ENCODE peak calls at places on chromosomes 3 and 15, in eight cellular contexts. A is HL-60, L is H1, R is breast epithelium, F is SK-N-SH, H is Panc1, O is K562, Q is upper lobe of left lung. G is an unnamed sample. For H3K27me3, the result is how much of the 10 kb centered on the place peaks cover.

GRCh38 chr3:188627652-188628051 is 473.7 kb downstream of the LPP start:
- DNase-seq in A (no peak), L (no peak), R (no peak), F (no peak), H (peak), O (no peak), Q (no peak), G (peak)

GRCh38 chr3:126536126-126536525 is 12.2 kb downstream of the CHST13 start:
- DNase-seq in A (no peak), L (no peak), R (no peak), F (no peak), H (no peak), O (no peak), Q (no peak), G (no peak)

GRCh38 chr3:133742351-133743091 is 3.7 kb upstream of the TF start:
- DNase-seq in A (no peak), L (no peak), R (no peak), F (no peak), H (no peak), O (no peak), Q (no peak), G (no peak)

GRCh38 chr15:74857082-74857655 is 14.2 kb upstream of the ULK3 start:
- DNase-seq in A (no peak), L (no peak), R (no peak), F (peak), H (no peak), O (no peak), Q (no peak), G (no peak)

GRCh38 chr3:110311526-110311925 is 760.1 kb upstream of the NECTIN3 start:
- DNase-seq in A (no peak), L (no peak), R (no peak), F (no peak), H (no peak), O (no peak), Q (no peak), G (no peak)

GRCh38 chr15:48681274-48681840 is 35.8 kb upstream of the FBN1 start:
- DNase-seq in A (no peak), L (no peak), R (no peak), F (peak), H (no peak), O (no peak), Q (no peak), G (no peak)

GRCh38 chr3:106083854-106084253 is 215.0 kb upstream of the CBLB start:
- DNase-seq in A (no peak), L (no peak), R (no peak), F (no peak), H (no peak), O (no peak), Q (no peak), G (no peak)

GRCh38 chr3:100899440-100900091 is 93.7 kb downstream of the ABI3BP start:
- DNase-seq in A (no peak), L (no peak), R (no peak), F (no peak), H (no peak), O (no peak), Q (no peak), G (peak)

GRCh38 chr3:184350618-184351017 is 10.8 kb downstream of the CLCN2 start:
- DNase-seq in A (no peak), L (no peak), R (no peak), F (no peak), H (no peak), O (no peak), Q (no peak), G (no peak)

GRCh38 chr15:101037090-101037830 is 118.1 kb downstream of the LRRK1 start:
- DNase-seq in A (no peak), L (peak), R (no peak), F (no peak), H (no peak), O (no peak), Q (no peak), G (no peak)

GRCh38 chr3:194245975-194246561 is 105.1 kb downstream of the CPN2 start:
- DNase-seq in A (no peak), L (peak), R (no peak), F (no peak), H (no peak), O (peak), Q (no peak), G (no peak)

GRCh38 chr3:190306513-190307163 is 15.6 kb downstream of the CLDN1 start:
- DNase-seq in A (no peak), L (no peak), R (no peak), F (no peak), H (no peak), O (no peak), Q (no peak), G (no peak)

GRCh38 chr3:135148431-135148830 is 353.4 kb downstream of the EPHB1 start:
- DNase-seq in A (no peak), L (no peak), R (no peak), F (no peak), H (no peak), O (no peak), Q (no peak), G (no peak)

GRCh38 chr15:85417276-85417675 is 36.9 kb downstream of the AKAP13 start:
- DNase-seq in A (no peak), L (no peak), R (no peak), F (no peak), H (no peak), O (no peak), Q (no peak), G (no peak)

GRCh38 chr3:172192830-172193415 is 153.5 kb downstream of the FNDC3B start:
- DNase-seq in A (no peak), L (no peak), R (no peak), F (no peak), H (no peak), O (peak), Q (no peak), G (no peak)

GRCh38 chr3:177281292-177281942 is 84.1 kb upstream of the TBL1XR1 start:
- DNase-seq in A (peak), L (no peak), R (no peak), F (no peak), H (no peak), O (no peak), Q (no peak), G (no peak)

GRCh38 chr3:59308684-59309083 is 258.9 kb upstream of the CFAP20DC start:
- DNase-seq in A (no peak), L (no peak), R (no peak), F (no peak), H (no peak), O (no peak), Q (no peak), G (no peak)

GRCh38 chr3:98556164-98557130 is 24.7 kb downstream of the GPR15 start:
- DNase-seq in A (no peak), L (no peak), R (no peak), F (no peak), H (no peak), O (no peak), Q (no peak), G (no peak)

GRCh38 chr15:39920510-39921273 is 626 bp upstream of the GPR176 start:
- DNase-seq in A (peak), L (peak), R (peak), F (peak), H (no peak), O (peak), Q (peak), G (peak)
- TF ChIP-seq POLR2AphosphoS5 in A (peak), L (peak), R (peak), F (peak), H (peak), O (peak), Q (peak), G (peak)

GRCh38 chr3:2452249-2452648 is 353.6 kb downstream of the CNTN4 start:
- DNase-seq in A (no peak), L (no peak), R (no peak), F (peak), H (no peak), O (no peak), Q (no peak), G (no peak)
- TF ChIP-seq CTCF in A (no peak), L (no peak), R (no peak), F (no peak), H (no peak), O (no peak), Q (no peak), G (no peak)

GRCh38 chr3:158098834-158099424 is 7.3 kb downstream of the SHOX2 start:
- DNase-seq in A (no peak), L (no peak), R (no peak), F (no peak), H (no peak), O (no peak), Q (no peak), G (no peak)

GRCh38 chr3:158100681-158101080 is 5.5 kb downstream of the SHOX2 start:
- DNase-seq in A (no peak), L (no peak), R (no peak), F (no peak), H (no peak), O (no peak), Q (no peak), G (no peak)

GRCh38 chr3:158095302-158095997 is 10.8 kb downstream of the SHOX2 start:
- DNase-seq in A (no peak), L (peak), R (no peak), F (no peak), H (no peak), O (no peak), Q (no peak), G (peak)

GRCh38 chr3:158097141-158097540 is 9.1 kb downstream of the SHOX2 start:
- DNase-seq in A (peak), L (no peak), R (no peak), F (no peak), H (no peak), O (no peak), Q (no peak), G (no peak)

DNA sequence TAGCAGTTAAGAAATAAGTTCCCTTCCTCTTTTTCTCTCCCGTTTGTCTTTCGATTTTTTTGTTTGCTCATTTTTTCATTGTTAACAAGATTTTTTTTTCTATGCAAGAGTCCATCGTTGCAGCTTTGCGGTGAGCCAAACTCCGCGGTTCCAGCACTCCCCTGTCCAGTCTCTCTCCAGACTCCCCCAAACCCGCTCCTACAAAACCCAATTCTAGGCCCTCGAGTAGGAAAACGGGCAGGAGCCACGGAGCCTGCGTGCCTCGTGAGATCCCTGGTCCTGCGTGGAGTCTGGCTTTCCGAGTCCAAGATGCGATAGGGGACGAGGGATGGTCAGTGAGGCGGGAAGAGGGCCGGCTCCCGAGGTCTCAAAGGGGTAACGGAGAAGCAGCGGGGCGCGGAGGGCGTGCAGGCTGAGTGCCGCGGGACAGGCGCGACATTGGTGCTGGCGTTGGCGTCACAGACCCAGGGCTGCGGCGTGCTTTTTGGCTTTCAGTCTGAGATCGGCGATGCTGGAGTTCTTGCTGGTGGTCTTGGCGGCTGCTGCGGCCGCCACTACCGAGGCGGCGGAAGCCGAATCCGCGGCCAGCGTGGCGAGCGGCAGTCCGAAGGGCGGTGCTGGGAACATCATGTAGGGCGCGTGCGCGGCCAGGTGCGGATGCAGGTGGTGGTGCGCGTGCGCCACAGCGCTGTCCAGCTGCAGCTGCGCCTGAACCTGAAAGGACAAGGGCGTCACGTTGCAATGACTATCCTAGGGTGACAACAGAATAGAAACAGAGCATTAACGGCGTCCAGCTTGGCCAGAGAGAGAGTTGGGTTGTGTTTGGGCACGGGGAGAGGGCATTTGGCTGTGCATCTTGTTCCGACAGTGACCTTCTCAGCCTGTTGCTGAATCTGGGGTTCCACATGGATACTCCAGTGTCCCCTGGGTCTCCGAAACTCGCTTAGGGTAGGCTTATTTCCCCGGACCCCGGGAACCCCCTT is 8.4 kb downstream of the SHOX2 start:
- DNase-seq in A (peak), L (peak), R (peak), F (no peak), H (no peak), O (no peak), Q (peak), G (peak)
- H3K27me3 ChIP-seq in A (under half), L (half or more), R (under half), F (under half), H (under half), O (under half), Q (under half), G (half or more)

GRCh38 chr3:149588909-149589308 is 68.9 kb downstream of the WWTR1 start:
- DNase-seq in A (no peak), L (no peak), R (no peak), F (no peak), H (no peak), O (no peak), Q (no peak), G (no peak)
- TF ChIP-seq POLR2AphosphoS5 in A (no peak), L (no peak), R (no peak), F (no peak), H (peak), O (no peak), Q (no peak), G (peak)

GRCh38 chr15:78878356-78878755 is 5.7 kb downstream of the MORF4L1 start:
- DNase-seq in A (no peak), L (no peak), R (no peak), F (no peak), H (no peak), O (no peak), Q (no peak), G (no peak)
- TF ChIP-seq CTCF in A (no peak), L (no peak), R (no peak), F (no peak), H (no peak), O (no peak), Q (no peak), G (no peak)

GRCh38 chr15:52784799-52785671 is 5.1 kb downstream of the ONECUT1 start:
- DNase-seq in A (no peak), L (peak), R (no peak), F (no peak), H (no peak), O (no peak), Q (peak), G (no peak)
- H3K27me3 ChIP-seq in A (half or more), L (half or more), R (under half), F (half or more), H (half or more), O (under half), Q (under half), G (half or more)

GRCh38 chr3:10173926-10174435 is 9.3 kb downstream of the IRAK2 start:
- DNase-seq in A (peak), L (no peak), R (no peak), F (no peak), H (no peak), O (peak), Q (no peak), G (peak)
- TF ChIP-seq POLR2AphosphoS5 in A (no peak), L (no peak), R (peak), F (peak), H (no peak), O (no peak), Q (peak), G (peak)

GRCh38 chr3:50155491-50155878 is 361 bp downstream of the SEMA3F start:
- DNase-seq in A (no peak), L (peak), R (no peak), F (no peak), H (no peak), O (no peak), Q (no peak), G (no peak)

GRCh38 chr3:50155891-50156290 is 767 bp downstream of the SEMA3F start:
- DNase-seq in A (no peak), L (peak), R (no peak), F (no peak), H (no peak), O (no peak), Q (no peak), G (peak)

GRCh38 chr3:50154476-50154839 is 666 bp upstream of the SEMA3F start:
- DNase-seq in A (no peak), L (no peak), R (no peak), F (peak), H (no peak), O (peak), Q (no peak), G (peak)

GRCh38 chr3:50154840-50155490 is at the start of gene SEMA3F:
- DNase-seq in A (peak), L (peak), R (peak), F (peak), H (no peak), O (peak), Q (peak), G (peak)

GRCh38 chr3:50153782-50154475 is 1.2 kb upstream of the SEMA3F start:
- DNase-seq in A (no peak), L (no peak), R (no peak), F (no peak), H (no peak), O (no peak), Q (no peak), G (no peak)
- TF ChIP-seq CTCF in A (no peak), L (no peak), R (no peak), F (no peak), H (no peak), O (no peak), Q (no peak), G (no peak)

GRCh38 chr3:186828340-186828739 is 14.2 kb upstream of the ADIPOQ start:
- DNase-seq in A (no peak), L (no peak), R (no peak), F (no peak), H (no peak), O (no peak), Q (no peak), G (no peak)

GRCh38 chr3:186825294-186825821 is 17.2 kb upstream of the ADIPOQ start:
- DNase-seq in A (peak), L (peak), R (no peak), F (no peak), H (no peak), O (peak), Q (peak), G (no peak)

GRCh38 chr3:186826316-186826977 is 16.1 kb upstream of the ADIPOQ start:
- DNase-seq in A (no peak), L (peak), R (no peak), F (peak), H (no peak), O (no peak), Q (peak), G (no peak)

GRCh38 chr3:186824430-186825139 is 17.9 kb upstream of the ADIPOQ start:
- DNase-seq in A (no peak), L (peak), R (no peak), F (no peak), H (no peak), O (no peak), Q (no peak), G (no peak)

DNA sequence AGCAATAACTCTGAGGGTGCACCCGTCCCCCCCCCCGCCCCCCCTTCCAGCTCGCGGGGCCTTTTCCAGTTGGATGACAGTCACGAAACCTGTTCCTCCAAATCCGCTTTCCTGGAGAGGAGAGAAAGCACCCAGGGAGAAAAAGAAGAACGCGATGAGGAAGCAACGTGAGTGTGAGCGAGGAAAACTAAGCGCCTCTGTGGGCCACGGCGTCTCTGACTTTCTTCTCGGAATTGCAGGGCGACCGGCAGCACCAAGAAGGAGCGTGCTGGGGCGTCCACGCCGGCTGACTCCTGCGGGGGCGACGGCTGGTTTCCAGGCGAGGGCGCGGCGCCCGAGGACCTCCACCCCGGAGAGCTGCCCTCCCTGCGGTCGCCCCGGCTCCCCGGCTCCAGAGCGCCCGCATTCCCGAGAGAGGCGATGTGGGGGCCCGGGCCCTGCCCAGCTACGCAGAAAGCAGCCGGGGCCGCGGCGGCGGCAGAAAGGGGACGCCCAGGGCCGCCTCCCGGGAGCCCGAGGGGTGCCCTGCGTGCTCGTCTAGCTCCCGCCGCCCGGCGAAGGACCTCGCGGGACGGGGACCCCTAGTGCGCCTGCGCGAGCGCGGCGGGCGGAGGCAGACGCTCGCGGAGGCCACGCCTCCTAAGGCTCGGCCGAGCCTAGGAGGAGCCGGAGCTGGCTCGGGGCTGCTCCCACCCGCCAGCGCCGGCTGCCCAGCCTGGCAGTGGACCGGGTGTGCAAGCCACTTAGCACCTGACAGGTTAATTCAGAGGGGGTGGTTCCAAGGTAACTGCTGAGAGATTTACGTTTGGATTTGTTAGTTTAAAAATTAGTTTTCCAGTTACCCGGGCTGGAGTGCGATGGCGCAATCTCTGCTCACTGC is 15.3 kb upstream of the ADIPOQ start:
- DNase-seq in A (peak), L (peak), R (peak), F (peak), H (no peak), O (peak), Q (peak), G (peak)
- H3K27me3 ChIP-seq in A (under half), L (under half), R (under half), F (under half), H (under half), O (under half), Q (under half), G (under half)

GRCh38 chr3:159727506-159727905 is 261.1 kb upstream of the IL12A start:
- DNase-seq in A (no peak), L (no peak), R (no peak), F (no peak), H (no peak), O (no peak), Q (no peak), G (peak)

GRCh38 chr3:159731254-159731653 is 257.4 kb upstream of the IL12A start:
- DNase-seq in A (no peak), L (no peak), R (no peak), F (no peak), H (no peak), O (no peak), Q (no peak), G (no peak)

GRCh38 chr3:159734681-159735080 is 254.0 kb upstream of the IL12A start:
- DNase-seq in A (no peak), L (no peak), R (no peak), F (no peak), H (no peak), O (no peak), Q (no peak), G (peak)

GRCh38 chr3:159732172-159733111 is 256.2 kb upstream of the IL12A start:
- DNase-seq in A (no peak), L (peak), R (no peak), F (no peak), H (no peak), O (no peak), Q (no peak), G (peak)

DNA sequence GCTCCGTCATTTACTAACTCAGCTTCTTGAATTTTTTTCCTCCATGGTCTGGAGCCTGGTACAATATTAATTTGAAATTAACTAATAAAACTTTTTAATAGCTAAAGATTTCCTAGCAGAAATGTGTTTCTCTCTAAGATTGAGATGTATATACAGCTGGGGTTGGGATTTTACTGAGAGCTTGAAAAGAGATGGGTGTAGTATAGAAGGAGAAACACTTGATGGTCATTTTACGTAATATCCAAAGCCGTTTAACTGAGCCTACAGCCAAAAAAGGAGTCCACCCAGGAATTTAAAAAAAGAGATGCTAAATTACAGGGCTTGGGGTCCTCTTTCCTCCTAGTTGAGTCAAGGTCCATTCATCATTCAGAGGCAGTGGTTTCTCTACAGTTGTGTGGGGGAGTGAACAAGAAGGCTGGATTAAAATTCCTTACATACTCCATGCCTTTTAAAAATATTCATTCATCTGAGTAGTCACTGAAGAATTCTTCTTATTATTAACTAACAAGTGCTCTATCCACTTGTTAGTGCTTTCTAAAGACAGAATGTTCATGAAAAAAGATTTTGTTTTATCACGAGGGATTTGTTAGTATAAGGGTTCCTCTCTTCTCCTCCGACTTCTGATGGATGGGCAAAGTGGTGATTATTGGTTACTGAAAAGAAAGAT is 255.3 kb upstream of the IL12A start:
- DNase-seq in A (no peak), L (no peak), R (no peak), F (no peak), H (no peak), O (no peak), Q (no peak), G (no peak)
- TF ChIP-seq POLR2AphosphoS5 in A (no peak), L (no peak), R (no peak), F (no peak), H (no peak), O (no peak), Q (no peak), G (no peak)

G was measured in endothelial cell of umbilical vein.